ENCODE peak calls at places on chromosomes 12 and 14, in five cellular contexts. J, A, R, I and H are unnamed samples.

GRCh38 chr12:117662620-117663395 is 301.4 kb upstream of the NOS1 start:
- DNase-seq in I (peak; percentile 31), R (no peak), J (no peak), A (no peak), H (peak; percentile 44)

GRCh38 chr12:32108829-32109228 is 2.2 kb downstream of the BICD1 start:
- DNase-seq in J (no peak), A (no peak), I (no peak), R (no peak), H (no peak)

GRCh38 chr14:53022593-53022992 is 71.7 kb upstream of the FERMT2 start:
- DNase-seq in I (no peak), R (no peak), J (no peak), A (peak; percentile 70), H (peak; percentile 78)

GRCh38 chr14:26128931-26129674 is 468.7 kb downstream of the NOVA1 start:
- DNase-seq in A (no peak), R (no peak), J (no peak), I (no peak), H (no peak)

GRCh38 chr12:48961801-48962200 is 4.5 kb upstream of the ARF3 start:
- DNase-seq in J (no peak), I (no peak), R (no peak), A (no peak), H (no peak)

GRCh38 chr12:50024804-50025186 is 499 bp downstream of the RACGAP1 start:
- DNase-seq in A (no peak), I (peak; percentile 53), J (no peak), R (no peak), H (no peak)

GRCh38 chr12:127987199-127987901 is 279.6 kb upstream of the TMEM132C start:
- DNase-seq in J (no peak), R (no peak), I (no peak), A (peak; percentile 89), H (peak; percentile 72)

GRCh38 chr12:89368386-89368785 is 16.1 kb upstream of the DUSP6 start:
- DNase-seq in A (no peak), R (no peak), J (no peak), I (no peak), H (no peak)

GRCh38 chr12:17975239-17975638 is 114.8 kb downstream of the RERGL start:
- DNase-seq in A (no peak), I (no peak), J (no peak), R (no peak), H (no peak)

GRCh38 chr12:94783862-94784261 is 133.5 kb upstream of the TMCC3 start:
- DNase-seq in R (no peak), A (peak; percentile 85), J (no peak), I (no peak), H (peak; percentile 41)

GRCh38 chr14:49512147-49512551 is 74.0 kb downstream of the RPS29 start:
- DNase-seq in J (no peak), R (no peak), A (peak; percentile 15), I (no peak), H (peak; percentile 54)

GRCh38 chr14:43418314-43418713 is 1088.8 kb downstream of the FSCB start:
- DNase-seq in I (peak; percentile 31), J (no peak), R (no peak), A (no peak), H (no peak)

GRCh38 chr14:50410016-50410530 is 13.4 kb upstream of the CDKL1 start:
- DNase-seq in R (no peak), I (no peak), J (no peak), A (peak; percentile 25), H (peak; percentile 17)

GRCh38 chr14:52678591-52678990 is 16.8 kb downstream of the ERO1A start:
- DNase-seq in R (no peak), A (no peak), J (no peak), I (peak; percentile 23), H (no peak)

GRCh38 chr14:40122978-40123648 is 690.9 kb upstream of the FBXO33 start:
- DNase-seq in R (no peak), J (no peak), A (no peak), I (no peak), H (no peak)

GRCh38 chr14:76687611-76688372 is 73.5 kb upstream of the VASH1 start:
- DNase-seq in I (no peak), J (peak; percentile 28), A (no peak), R (no peak), H (no peak)

GRCh38 chr12:12823811-12824210 is 10.7 kb downstream of the DDX47 start:
- DNase-seq in J (no peak), A (no peak), R (no peak), I (no peak), H (no peak)
- H3K4me3 ChIP-seq in J (no peak overlapping the region), A (no peak overlapping the region), R (no peak overlapping the region), I (no peak overlapping the region), H (no peak overlapping the region)

GRCh38 chr14:75450381-75451276 is 22.8 kb downstream of the JDP2 start:
- DNase-seq in J (peak; percentile 51), I (no peak), R (no peak), A (no peak), H (no peak)
- TF ChIP-seq CTCF in J (no peak), I (no peak), R (no peak), A (no peak), H (no peak)

DNA sequence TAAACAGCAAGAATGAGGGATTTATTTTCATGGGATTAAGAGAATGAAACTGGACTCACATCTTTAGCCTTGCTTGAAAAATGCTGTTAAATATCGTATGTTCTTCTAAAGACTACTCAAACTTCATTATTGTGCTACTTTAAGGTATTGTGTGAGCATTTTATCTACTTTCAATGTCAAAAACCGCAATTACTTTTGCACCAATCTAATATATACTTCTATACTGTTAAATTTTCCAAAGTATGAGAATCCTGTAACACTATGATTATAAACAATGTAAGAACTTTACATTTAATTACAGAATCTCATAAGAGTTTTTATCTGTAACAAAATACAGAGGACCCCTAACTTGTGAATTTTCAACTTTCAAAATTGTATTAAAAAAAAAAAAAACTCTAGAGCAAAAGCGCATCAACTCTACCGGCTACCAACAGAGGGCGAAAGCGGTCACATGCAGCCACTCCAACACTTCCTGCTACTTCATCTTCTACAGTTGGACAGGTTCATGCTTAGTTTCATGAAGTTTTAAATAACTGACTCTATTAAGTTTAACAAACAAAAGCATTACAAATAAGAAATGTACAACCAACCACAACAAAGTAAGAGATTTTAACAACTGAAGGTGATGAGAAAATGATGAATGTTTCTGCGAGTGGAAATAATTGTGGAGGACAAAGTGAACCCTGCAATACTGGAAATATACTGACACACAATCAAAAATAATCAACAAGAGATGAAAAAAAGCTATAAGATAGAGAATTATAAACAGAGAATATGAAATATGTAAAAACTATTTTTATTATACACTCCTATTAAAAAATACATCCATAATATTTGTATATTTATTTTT is 210.9 kb downstream of the MED13L start:
- DNase-seq in J (peak; percentile 80), A (peak; percentile 47), R (peak; percentile 61), I (peak; percentile 78), H (peak; percentile 35)
- H3K4me3 ChIP-seq in J (no peak overlapping the region), A (no peak overlapping the region), R (no peak overlapping the region), I (no peak overlapping the region), H (no peak overlapping the region)

GRCh38 chr12:98591209-98591608 is 2.3 kb upstream of the SLC25A3 start:
- DNase-seq in A (peak; percentile 65), R (no peak), J (peak; percentile 49), I (peak; percentile 58), H (peak; percentile 46)

GRCh38 chr12:98593351-98594049 is at the start of gene SLC25A3:
- DNase-seq in J (peak; percentile 99), R (peak; percentile 96), I (peak; percentile 100), A (peak; percentile 98), H (peak; percentile 98)

GRCh38 chr12:98594050-98594853 is 766 bp downstream of the SLC25A3 start:
- DNase-seq in I (peak; percentile 47), J (peak; percentile 45), A (peak; percentile 43), R (no peak), H (peak; percentile 38)

GRCh38 chr12:98592825-98593322 is 612 bp upstream of the SLC25A3 start:
- DNase-seq in J (no peak), A (peak; percentile 57), R (peak; percentile 22), I (peak; percentile 48), H (no peak)

DNA sequence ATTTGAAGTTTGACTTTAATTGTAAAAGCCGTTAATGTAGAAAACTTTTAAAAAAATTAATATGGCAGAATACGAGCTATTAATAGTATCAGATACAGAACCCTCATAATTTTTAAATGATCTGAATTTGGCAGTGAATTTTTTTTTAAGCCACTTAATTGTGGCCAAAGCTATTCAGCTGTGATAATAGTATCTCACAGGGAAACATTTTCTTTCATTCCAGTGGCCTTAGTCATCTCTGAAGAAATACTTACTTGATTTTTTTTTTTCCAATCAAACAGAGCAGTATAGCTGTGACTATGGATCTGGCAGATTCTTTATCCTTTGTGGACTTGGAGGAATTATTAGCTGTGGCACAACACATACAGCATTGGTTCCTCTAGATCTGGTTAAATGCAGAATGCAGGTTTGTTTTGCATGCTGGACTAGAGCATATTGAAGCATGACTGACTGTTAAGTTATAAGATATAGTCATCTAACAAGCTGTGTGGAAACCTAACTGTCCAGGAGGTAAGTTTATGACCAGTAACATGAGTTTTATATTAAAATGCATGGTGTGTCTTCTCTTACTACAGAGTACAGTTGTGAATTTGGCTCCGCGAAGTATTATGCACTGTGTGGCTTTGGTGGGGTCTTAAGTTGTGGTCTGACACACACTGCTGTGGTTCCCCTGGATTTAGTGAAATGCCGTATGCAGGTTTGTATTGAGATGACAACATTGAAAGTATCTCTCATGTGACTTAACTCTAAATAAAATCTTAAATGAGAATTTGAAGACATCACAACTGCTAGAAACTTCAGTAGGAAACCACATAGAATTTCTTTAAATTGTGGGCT is 1.9 kb downstream of the SLC25A3 start:
- DNase-seq in J (peak; percentile 17), A (peak; percentile 71), I (peak; percentile 32), R (peak; percentile 40), H (peak; percentile 76)
- TF ChIP-seq CTCF in J (no peak), A (no peak), I (no peak), R (no peak), H (no peak)

DNA sequence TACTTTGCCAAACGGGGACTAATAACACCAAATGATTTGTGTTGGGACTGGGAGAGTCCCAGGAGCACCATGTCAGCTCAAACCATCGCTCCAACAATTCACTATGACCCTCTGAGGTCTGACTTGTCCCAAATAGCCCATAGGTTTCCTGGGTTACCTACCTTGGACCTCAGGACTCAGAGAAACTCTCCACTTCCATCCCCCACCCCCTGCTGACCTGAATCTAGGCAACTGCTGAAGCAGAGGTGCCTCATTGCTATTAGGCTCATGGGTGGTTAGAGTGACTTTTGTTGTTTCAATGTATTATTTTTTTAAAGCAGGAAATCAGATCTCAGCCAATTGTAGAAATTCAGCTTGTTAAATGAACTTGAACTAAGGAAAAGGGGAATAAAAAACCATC is 81.0 kb upstream of the SLC24A4 start:
- DNase-seq in R (no peak), A (no peak), I (no peak), J (no peak), H (no peak)
- H3K4me3 ChIP-seq in R (no peak overlapping the region), A (no peak overlapping the region), I (no peak overlapping the region), J (no peak overlapping the region), H (no peak overlapping the region)

GRCh38 chr14:100692859-100693558 is 33.7 kb upstream of the DLK1 start:
- DNase-seq in R (no peak), J (peak; percentile 65), I (peak; percentile 54), A (peak; percentile 83), H (peak; percentile 78)
- TF ChIP-seq CTCF in R (no peak), J (no peak), I (no peak), A (no peak), H (no peak)

GRCh38 chr14:105418269-105419054 is 1.2 kb upstream of the MTA1 start:
- DNase-seq in J (peak; percentile 46), A (no peak), I (no peak), R (no peak), H (no peak)
- H3K4me3 ChIP-seq in J (peak overlapping the region; percentile 79), A (peak overlapping the region; percentile 74), I (no peak overlapping the region), R (peak overlapping the region; percentile 99), H (peak overlapping the region; percentile 79)